ENCODE peak calls at places on chromosomes 4 and X, in four cellular contexts. One of them, this sample, is unnamed.

GRCh38 chr4:111399523-111400135 is 745.6 kb upstream of the FAM241A start:
- DNase-seq in heart left ventricle: no peak
- DNase-seq in mucosa of descending colon: no peak
- DNase-seq in ovary: no peak
- DNase-seq in this sample: no peak

GRCh38 chr4:148060264-148061138 is 328.6 kb downstream of the ARHGAP10 start:
- DNase-seq in heart left ventricle: no peak
- DNase-seq in mucosa of descending colon: no peak
- DNase-seq in ovary: no peak
- DNase-seq in this sample: no peak

GRCh38 chrX:40471965-40472648 is 108.7 kb upstream of the ATP6AP2 start:
- DNase-seq in heart left ventricle: no peak
- DNase-seq in mucosa of descending colon: no peak
- DNase-seq in ovary: peak
- DNase-seq in this sample: peak

GRCh38 chrX:150036181-150036580 is 97.9 kb upstream of the EOLA2 start:
- DNase-seq in heart left ventricle: no peak
- DNase-seq in mucosa of descending colon: no peak
- DNase-seq in ovary: no peak
- DNase-seq in this sample: peak

GRCh38 chr4:140296335-140296753 is 77.1 kb upstream of the SCOC start:
- DNase-seq in heart left ventricle: peak
- DNase-seq in mucosa of descending colon: no peak
- DNase-seq in ovary: peak
- DNase-seq in this sample: peak

GRCh38 chrX:40663880-40664630 is 16.7 kb upstream of the CXorf38 start:
- DNase-seq in heart left ventricle: no peak
- DNase-seq in mucosa of descending colon: no peak
- DNase-seq in ovary: no peak
- DNase-seq in this sample: no peak

GRCh38 chrX:136268051-136269048 is 17.1 kb upstream of the MAP7D3 start:
- DNase-seq in heart left ventricle: no peak
- DNase-seq in mucosa of descending colon: no peak
- DNase-seq in ovary: no peak
- DNase-seq in this sample: peak

GRCh38 chrX:129996120-129996519 is 13.7 kb downstream of the BCORL1 start:
- DNase-seq in heart left ventricle: no peak
- DNase-seq in mucosa of descending colon: no peak
- DNase-seq in ovary: no peak
- DNase-seq in this sample: peak

GRCh38 chr4:123064390-123064789 is 142.0 kb upstream of the NUDT6 start:
- DNase-seq in heart left ventricle: no peak
- DNase-seq in mucosa of descending colon: no peak
- DNase-seq in ovary: no peak
- DNase-seq in this sample: no peak

GRCh38 chr4:46953564-46953963 is 39.8 kb downstream of the GABRA4 start:
- DNase-seq in heart left ventricle: no peak
- DNase-seq in mucosa of descending colon: no peak
- DNase-seq in ovary: no peak
- DNase-seq in this sample: no peak

GRCh38 chr4:176001171-176002006 is 64.3 kb upstream of the WDR17 start:
- DNase-seq in heart left ventricle: peak
- DNase-seq in mucosa of descending colon: no peak
- DNase-seq in ovary: no peak
- DNase-seq in this sample: no peak

GRCh38 chrX:131895807-131896206 is 127.3 kb upstream of the STK26 start:
- DNase-seq in heart left ventricle: no peak
- DNase-seq in mucosa of descending colon: no peak
- DNase-seq in ovary: no peak
- DNase-seq in this sample: no peak

GRCh38 chrX:77658886-77659285 is 127.1 kb downstream of the ATRX start:
- DNase-seq in heart left ventricle: no peak
- DNase-seq in mucosa of descending colon: no peak
- DNase-seq in ovary: no peak
- DNase-seq in this sample: no peak

GRCh38 chr4:185993328-185993973 is 75.5 kb upstream of the TLR3 start:
- DNase-seq in heart left ventricle: no peak
- DNase-seq in mucosa of descending colon: no peak
- DNase-seq in ovary: no peak
- DNase-seq in this sample: no peak

GRCh38 chrX:153408221-153408721 is 3.0 kb upstream of the ZFP92 start:
- DNase-seq in heart left ventricle: no peak
- DNase-seq in mucosa of descending colon: no peak
- DNase-seq in ovary: no peak
- DNase-seq in this sample: no peak

GRCh38 chr4:151879705-151880104 is 118.9 kb upstream of the GATB start:
- DNase-seq in heart left ventricle: no peak
- DNase-seq in mucosa of descending colon: no peak
- DNase-seq in ovary: no peak
- DNase-seq in this sample: no peak

GRCh38 chr4:181504846-181505374 is 738.3 kb upstream of the TENM3 start:
- DNase-seq in heart left ventricle: no peak
- DNase-seq in mucosa of descending colon: no peak
- DNase-seq in ovary: no peak
- DNase-seq in this sample: no peak

GRCh38 chr4:119016636-119017035 is 119.0 kb upstream of the MYOZ2 start:
- DNase-seq in heart left ventricle: no peak
- DNase-seq in mucosa of descending colon: no peak
- DNase-seq in ovary: no peak
- DNase-seq in this sample: peak

GRCh38 chr4:153780221-153780620 is 8.7 kb downstream of the SFRP2 start:
- DNase-seq in heart left ventricle: no peak
- DNase-seq in mucosa of descending colon: no peak
- DNase-seq in ovary: no peak
- DNase-seq in this sample: no peak

GRCh38 chrX:9392445-9392844 is 72.4 kb upstream of the TBL1X start:
- DNase-seq in heart left ventricle: no peak
- DNase-seq in mucosa of descending colon: no peak
- DNase-seq in ovary: no peak
- DNase-seq in this sample: no peak

GRCh38 chr4:101279377-101279871 is 67.9 kb downstream of the PPP3CA start:
- DNase-seq in heart left ventricle: no peak
- DNase-seq in mucosa of descending colon: no peak
- DNase-seq in ovary: peak
- DNase-seq in this sample: peak

GRCh38 chrX:46791927-46792825 is 33.3 kb upstream of the SLC9A7 start:
- DNase-seq in heart left ventricle: no peak
- DNase-seq in mucosa of descending colon: no peak
- DNase-seq in ovary: no peak
- DNase-seq in this sample: peak

GRCh38 chrX:114073926-114074325 is 510.0 kb upstream of the HTR2C start:
- DNase-seq in heart left ventricle: no peak
- DNase-seq in mucosa of descending colon: no peak
- DNase-seq in ovary: no peak
- DNase-seq in this sample: no peak

GRCh38 chr4:120071192-120071795 is 4.6 kb upstream of the MAD2L1 start:
- DNase-seq in heart left ventricle: no peak
- DNase-seq in mucosa of descending colon: no peak
- DNase-seq in ovary: no peak
- DNase-seq in this sample: peak

GRCh38 chrX:106022238-106022637 is 16.3 kb downstream of the SERPINA7 start:
- DNase-seq in heart left ventricle: no peak
- DNase-seq in mucosa of descending colon: no peak
- DNase-seq in ovary: no peak
- DNase-seq in this sample: no peak

GRCh38 chr4:75634951-75635350 is 4.6 kb upstream of the CDKL2 start:
- DNase-seq in heart left ventricle: no peak
- DNase-seq in mucosa of descending colon: no peak
- DNase-seq in ovary: no peak
- DNase-seq in this sample: no peak

GRCh38 chr4:159358226-159358625 is 255.3 kb downstream of the RAPGEF2 start:
- DNase-seq in heart left ventricle: no peak
- DNase-seq in mucosa of descending colon: no peak
- DNase-seq in ovary: no peak
- DNase-seq in this sample: no peak

GRCh38 chr4:162285753-162286152 is 122.0 kb upstream of the FSTL5 start:
- DNase-seq in heart left ventricle: no peak
- DNase-seq in mucosa of descending colon: no peak
- DNase-seq in ovary: no peak
- DNase-seq in this sample: no peak

GRCh38 chr4:10084651-10085320 is 31.8 kb downstream of the WDR1 start:
- DNase-seq in heart left ventricle: peak
- DNase-seq in mucosa of descending colon: peak
- DNase-seq in ovary: peak
- DNase-seq in this sample: no peak

GRCh38 chrX:9644335-9644734 is 121.3 kb downstream of the GPR143 start:
- DNase-seq in heart left ventricle: no peak
- DNase-seq in mucosa of descending colon: no peak
- DNase-seq in ovary: peak
- DNase-seq in this sample: no peak

GRCh38 chr4:85243857-85244256 is 231.1 kb upstream of the ARHGAP24 start:
- DNase-seq in heart left ventricle: no peak
- DNase-seq in mucosa of descending colon: no peak
- DNase-seq in ovary: no peak
- DNase-seq in this sample: no peak

GRCh38 chr4:30912098-30912719 is 192.0 kb downstream of the PCDH7 start:
- DNase-seq in heart left ventricle: no peak
- DNase-seq in mucosa of descending colon: no peak
- DNase-seq in ovary: no peak
- DNase-seq in this sample: no peak
- TF ChIP-seq CTCF in heart left ventricle: no peak
- TF ChIP-seq CTCF in mucosa of descending colon: no peak
- TF ChIP-seq CTCF in ovary: no peak
- TF ChIP-seq CTCF in this sample: no peak

GRCh38 chrX:2389324-2389723 is 111.5 kb downstream of the DHRSX start:
- DNase-seq in heart left ventricle: no peak
- DNase-seq in mucosa of descending colon: no peak
- DNase-seq in ovary: no peak
- DNase-seq in this sample: no peak

GRCh38 chrX:2388669-2389068 is 112.1 kb downstream of the DHRSX start:
- DNase-seq in heart left ventricle: no peak
- DNase-seq in mucosa of descending colon: no peak
- DNase-seq in ovary: no peak
- DNase-seq in this sample: no peak

GRCh38 chrX:2390754-2391153 is 110.0 kb downstream of the DHRSX start:
- DNase-seq in heart left ventricle: no peak
- DNase-seq in mucosa of descending colon: no peak
- DNase-seq in ovary: no peak
- DNase-seq in this sample: no peak

GRCh38 chrX:2395261-2395850 is 105.4 kb downstream of the DHRSX start:
- DNase-seq in heart left ventricle: no peak
- DNase-seq in mucosa of descending colon: no peak
- DNase-seq in ovary: no peak
- DNase-seq in this sample: no peak

DNA sequence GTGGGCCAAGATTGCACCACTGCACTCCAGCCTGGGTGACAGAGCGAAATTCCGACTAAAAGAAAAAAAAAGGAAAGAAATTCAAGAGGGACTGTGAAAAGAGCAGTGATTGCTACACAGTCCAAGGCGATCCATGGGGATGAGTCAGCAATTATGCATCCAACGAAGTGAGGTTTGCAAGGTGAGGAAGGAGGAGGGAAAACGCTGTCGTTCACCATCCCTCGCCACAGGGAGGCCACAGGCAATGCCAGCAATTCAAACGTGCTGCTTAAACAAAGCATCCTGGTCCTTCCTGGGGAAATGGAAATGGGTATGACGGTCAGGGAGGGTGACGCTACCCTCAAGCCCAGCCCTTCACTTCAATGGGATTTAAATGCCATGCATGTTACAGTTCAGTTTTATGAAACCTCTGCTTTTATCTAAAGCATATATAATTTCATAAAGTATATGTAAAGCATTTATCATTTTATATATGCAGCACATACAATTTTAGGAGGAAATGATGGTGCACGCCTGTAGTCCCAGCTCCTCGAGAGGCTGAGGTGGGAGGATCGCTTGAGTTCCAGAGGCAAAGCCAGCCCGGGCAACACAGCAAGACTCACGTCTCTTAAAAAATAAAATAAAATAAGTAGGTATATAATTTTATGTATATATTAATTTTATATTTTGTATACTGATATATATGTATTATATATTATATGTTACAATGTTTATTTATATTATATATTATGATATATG is 108.7 kb downstream of the DHRSX start:
- DNase-seq in heart left ventricle: no peak
- DNase-seq in mucosa of descending colon: no peak
- DNase-seq in ovary: no peak
- DNase-seq in this sample: no peak
- TF ChIP-seq CTCF in heart left ventricle: no peak
- TF ChIP-seq CTCF in mucosa of descending colon: no peak
- TF ChIP-seq CTCF in ovary: no peak
- TF ChIP-seq CTCF in this sample: no peak

DNA sequence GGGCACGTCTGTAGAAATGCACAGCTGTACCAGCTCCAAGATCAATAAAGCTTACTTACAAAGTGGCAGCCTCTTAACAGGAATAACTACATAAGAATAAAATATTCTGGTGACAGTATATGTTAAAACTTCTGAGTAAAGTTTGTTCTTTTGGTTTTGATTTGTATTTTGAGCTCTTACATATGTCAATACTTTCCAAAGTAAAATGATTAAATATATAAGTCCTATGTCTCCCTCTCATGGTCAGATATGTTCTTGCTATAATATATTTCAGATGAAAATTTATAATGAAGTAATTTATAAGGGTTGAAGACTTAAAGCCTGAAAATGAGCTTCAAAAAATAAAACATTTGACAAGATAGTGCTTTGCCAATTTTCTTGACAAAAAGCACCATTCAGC is 254.4 kb downstream of the NPFFR2 start:
- DNase-seq in heart left ventricle: no peak
- DNase-seq in mucosa of descending colon: no peak
- DNase-seq in ovary: no peak
- DNase-seq in this sample: no peak
- TF ChIP-seq CTCF in heart left ventricle: no peak
- TF ChIP-seq CTCF in mucosa of descending colon: no peak
- TF ChIP-seq CTCF in ovary: no peak
- TF ChIP-seq CTCF in this sample: no peak

DNA sequence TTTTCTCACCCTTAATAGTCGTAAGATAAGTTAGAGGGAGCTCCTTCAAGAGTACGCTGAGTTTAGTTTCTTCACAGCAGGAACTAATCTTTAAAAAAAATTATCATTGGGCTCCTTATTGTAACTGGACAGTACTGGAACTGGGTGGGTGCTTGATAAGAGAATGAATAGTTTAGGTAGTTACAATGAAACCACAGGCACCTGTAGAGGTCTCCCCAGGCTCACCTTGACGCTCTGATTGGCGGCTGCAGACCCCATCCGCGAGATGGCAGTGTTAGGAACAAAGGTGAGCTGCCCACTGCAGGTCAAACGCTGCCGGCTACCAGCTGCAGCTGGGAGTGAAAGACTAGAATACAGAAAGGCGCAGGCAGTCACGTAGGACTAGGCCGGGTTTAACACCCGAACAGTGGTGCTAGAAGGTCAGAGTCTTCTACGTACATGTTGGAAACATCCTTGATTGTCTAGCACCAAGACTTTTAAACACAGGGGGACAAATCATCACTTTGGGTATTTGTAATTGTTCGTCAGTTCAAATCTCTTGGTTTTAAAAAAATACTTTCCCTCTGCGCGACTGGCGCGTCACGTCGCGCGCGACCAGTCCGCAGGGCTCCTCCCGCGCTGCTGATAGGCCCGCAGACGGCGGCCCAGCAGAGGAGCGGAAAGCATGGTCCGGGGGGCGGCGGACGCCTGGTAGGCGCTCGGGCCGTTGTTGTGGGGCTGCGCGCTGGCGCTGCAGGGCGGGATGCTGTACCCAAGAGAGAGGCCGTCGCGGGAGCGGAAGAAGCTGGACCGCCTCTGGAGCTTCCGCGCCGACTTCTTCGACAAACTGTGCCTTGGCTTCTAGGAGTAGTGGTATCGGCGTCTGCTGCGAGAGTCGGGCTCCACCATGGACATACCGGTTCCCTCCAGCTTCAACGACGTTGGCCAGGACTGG is 45.6 kb downstream of the SMARCA5 start:
- DNase-seq in heart left ventricle: peak
- DNase-seq in mucosa of descending colon: peak
- DNase-seq in ovary: peak
- DNase-seq in this sample: peak
- TF ChIP-seq CTCF in heart left ventricle: peak
- TF ChIP-seq CTCF in mucosa of descending colon: peak
- TF ChIP-seq CTCF in ovary: no peak
- TF ChIP-seq CTCF in this sample: peak